ENCODE peak calls at places on chromosomes 12 and 14, in seven cellular contexts. V is gastrocnemius medialis; L is CD8-positive, alpha-beta memory T cell; I is prostate gland; P is HCT116; T is ovary; Z is hepatocyte. G is an unnamed sample.

GRCh38 chr14:91038439-91038838 is 22.0 kb downstream of the RPS6KA5 start:
- DNase-seq in P (no peak), T (no peak), I (no peak), L (no peak), Z (no peak), V (no peak), G (peak)

GRCh38 chr12:15276088-15276698 is 46.1 kb upstream of the PTPRO start:
- DNase-seq in V (no peak), T (no peak), L (no peak), Z (peak), I (peak), P (peak), G (no peak)

GRCh38 chr12:116735951-116736599 is 1.8 kb downstream of the SPRING1 start:
- DNase-seq in L (no peak), I (no peak), T (no peak), P (no peak), V (no peak), Z (peak), G (no peak)

GRCh38 chr14:105627701-105628100 is 101.3 kb downstream of the TMEM121 start:
- DNase-seq in I (no peak), Z (no peak), L (no peak), P (no peak), V (no peak), T (no peak), G (no peak)

GRCh38 chr12:76881152-76881551 is 2.3 kb upstream of the CSRP2 start:
- DNase-seq in V (no peak), I (no peak), T (no peak), Z (no peak), L (no peak), P (no peak), G (no peak)

GRCh38 chr12:53299101-53299453 is 418 bp upstream of the MYG1 start:
- DNase-seq in Z (peak), L (no peak), V (no peak), I (no peak), T (no peak), P (peak), G (peak)

GRCh38 chr14:89324501-89325298 is 92.3 kb downstream of the FOXN3 start:
- DNase-seq in P (no peak), I (no peak), L (peak), V (no peak), Z (no peak), T (no peak), G (no peak)

GRCh38 chr12:43069768-43070221 is 480.2 kb upstream of the PRICKLE1 start:
- DNase-seq in T (no peak), L (no peak), I (no peak), P (no peak), V (no peak), Z (no peak), G (no peak)

GRCh38 chr12:65668981-65669695 is 155.1 kb upstream of the HMGA2 start:
- DNase-seq in T (no peak), V (no peak), L (no peak), P (no peak), Z (no peak), I (no peak), G (no peak)

GRCh38 chr14:65195042-65195719 is 92.9 kb upstream of the MAX start:
- DNase-seq in V (no peak), I (no peak), T (no peak), L (no peak), Z (no peak), P (no peak), G (no peak)

GRCh38 chr12:124240493-124240892 is 54.4 kb upstream of the RFLNA start:
- DNase-seq in Z (no peak), T (no peak), I (no peak), L (no peak), P (peak), V (no peak), G (no peak)

GRCh38 chr14:59305231-59305630 is 116.8 kb downstream of the DAAM1 start:
- DNase-seq in Z (no peak), L (no peak), T (no peak), P (no peak), V (no peak), I (no peak), G (no peak)

GRCh38 chr12:10701226-10701681 is 21.9 kb downstream of the YBX3 start:
- DNase-seq in L (no peak), V (no peak), Z (no peak), P (no peak), I (no peak), T (no peak), G (no peak)

GRCh38 chr14:45426685-45427282 is 173.8 kb upstream of the MIS18BP1 start:
- DNase-seq in V (no peak), I (no peak), L (no peak), T (no peak), Z (peak), P (peak), G (peak)

GRCh38 chr12:132356686-132357622 is 27.6 kb upstream of the GALNT9 start:
- DNase-seq in V (no peak), L (no peak), P (peak), T (peak), I (peak), Z (peak), G (peak)

GRCh38 chr12:83954939-83955601 is 957.5 kb downstream of the SLC6A15 start:
- DNase-seq in Z (peak), P (peak), L (no peak), I (no peak), V (no peak), T (no peak), G (no peak)

GRCh38 chr14:52834440-52834842 is 43.0 kb upstream of the GNPNAT1 start:
- DNase-seq in P (no peak), T (no peak), Z (peak), L (no peak), I (no peak), V (no peak), G (peak)

GRCh38 chr14:99062772-99063418 is 209.1 kb downstream of the BCL11B start:
- DNase-seq in Z (no peak), V (no peak), I (no peak), T (no peak), P (no peak), L (no peak), G (no peak)

GRCh38 chr14:51236314-51236713 is 3.7 kb upstream of the TMX1 start:
- DNase-seq in Z (no peak), T (no peak), V (no peak), L (no peak), I (no peak), P (no peak), G (peak)

GRCh38 chr12:108065061-108065460 is 64.0 kb upstream of the WSCD2 start:
- DNase-seq in T (no peak), L (no peak), Z (no peak), I (no peak), P (no peak), V (no peak), G (no peak)

GRCh38 chr12:122097641-122098364 is 19.2 kb downstream of the MLXIP start:
- DNase-seq in L (no peak), P (no peak), I (peak), T (peak), V (no peak), Z (peak), G (no peak)

GRCh38 chr14:75570797-75571196 is 7.6 kb upstream of the FLVCR2 start:
- DNase-seq in T (no peak), L (no peak), Z (no peak), V (no peak), P (no peak), I (no peak), G (no peak)

GRCh38 chr12:74424778-74425177 is 112.9 kb upstream of the ATXN7L3B start:
- DNase-seq in Z (no peak), T (no peak), P (no peak), V (no peak), I (no peak), L (no peak), G (no peak)

GRCh38 chr12:51323966-51324895 is at the start of gene BIN2:
- DNase-seq in P (no peak), L (peak), I (no peak), V (no peak), Z (no peak), T (peak), G (no peak)
- H3K4me3 ChIP-seq in P (no peak), L (peak), I (peak), V (no peak), Z (no peak), T (no peak), G (no peak)

DNA sequence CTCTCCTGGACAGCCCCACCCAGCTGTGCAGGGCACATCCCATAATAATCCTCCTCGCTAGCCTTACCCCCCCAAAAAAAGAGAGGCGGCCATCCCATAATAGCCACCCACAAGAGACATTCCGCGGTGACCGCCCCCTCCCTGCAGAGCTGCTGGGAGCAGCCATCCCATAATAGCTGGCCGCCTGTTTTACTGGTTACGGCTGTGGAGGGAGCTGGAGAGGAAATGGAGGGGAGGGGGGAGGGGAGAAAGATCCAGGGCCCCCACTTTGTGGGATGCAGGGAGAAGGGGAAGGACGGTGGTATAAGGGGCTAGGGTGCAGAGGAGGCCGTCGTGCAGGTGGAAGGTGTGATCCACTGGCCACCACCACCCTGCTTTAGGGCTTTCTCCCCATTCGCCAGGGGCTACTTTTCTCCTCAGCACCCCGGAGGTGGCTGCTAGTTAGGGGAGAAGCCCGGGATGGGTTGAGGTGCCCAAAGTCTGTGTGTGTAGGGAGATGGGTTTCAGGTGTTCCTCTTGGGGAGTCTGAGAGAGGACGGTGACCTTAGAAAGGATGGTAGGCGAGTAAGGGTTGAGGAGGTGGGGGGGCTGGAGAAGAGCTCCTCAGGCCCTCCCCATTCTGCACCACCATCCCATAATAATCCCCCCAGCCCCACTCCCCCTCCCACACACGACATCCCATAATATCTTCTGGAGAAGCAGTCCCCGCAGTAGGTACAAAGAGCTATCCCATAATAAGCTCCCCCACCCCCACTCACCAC is 6.0 kb upstream of the CHD4 start:
- DNase-seq in T (peak), V (no peak), Z (peak), L (no peak), I (peak), P (peak), G (no peak)
- H3K4me3 ChIP-seq in T (peak), V (peak), Z (no peak), L (peak), I (no peak), P (peak), G (peak)

GRCh38 chr14:35533357-35534129 is 421 bp upstream of the INSM2 start:
- DNase-seq in P (no peak), V (no peak), T (peak), L (peak), I (peak), Z (peak), G (no peak)
- H3K4me3 ChIP-seq in P (peak), V (peak), T (peak), L (peak), I (peak), Z (peak), G (peak)

GRCh38 chr12:92668739-92669138 is 34.0 kb upstream of the PLEKHG7 start:
- DNase-seq in I (no peak), P (no peak), V (no peak), T (no peak), Z (no peak), L (no peak), G (no peak)

GRCh38 chr12:92676710-92677109 is 26.1 kb upstream of the PLEKHG7 start:
- DNase-seq in T (no peak), L (no peak), Z (no peak), P (no peak), V (no peak), I (no peak), G (no peak)

GRCh38 chr12:92673756-92674155 is 29.0 kb upstream of the PLEKHG7 start:
- DNase-seq in Z (no peak), T (no peak), V (no peak), I (no peak), L (no peak), P (no peak), G (no peak)

GRCh38 chr12:92675092-92675865 is 27.5 kb upstream of the PLEKHG7 start:
- DNase-seq in V (no peak), Z (no peak), P (no peak), L (no peak), T (no peak), I (no peak), G (no peak)

DNA sequence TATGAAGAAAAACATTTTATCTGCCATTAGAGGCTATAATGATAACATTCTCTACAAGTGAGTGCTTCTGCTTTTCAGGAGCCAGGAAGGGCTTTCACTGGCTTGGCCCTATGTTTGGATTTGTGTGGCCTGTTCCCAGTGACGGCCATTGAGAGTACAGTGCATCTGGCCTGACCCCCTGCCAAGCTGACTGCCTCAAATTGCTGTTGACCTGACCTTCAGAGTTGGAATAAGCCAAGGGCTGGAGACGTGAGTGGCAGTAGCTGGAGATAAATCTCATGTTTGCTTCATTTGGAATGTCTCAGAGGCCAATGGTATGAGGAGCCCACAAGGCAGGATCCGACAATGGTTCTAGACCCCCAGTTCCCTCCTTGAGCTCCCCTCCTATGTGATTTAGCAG is 28.3 kb upstream of the PLEKHG7 start:
- DNase-seq in V (no peak), P (no peak), Z (no peak), I (no peak), T (no peak), L (no peak), G (no peak)
- H3K4me3 ChIP-seq in V (no peak), P (no peak), Z (no peak), I (no peak), T (no peak), L (no peak), G (no peak)

DNA sequence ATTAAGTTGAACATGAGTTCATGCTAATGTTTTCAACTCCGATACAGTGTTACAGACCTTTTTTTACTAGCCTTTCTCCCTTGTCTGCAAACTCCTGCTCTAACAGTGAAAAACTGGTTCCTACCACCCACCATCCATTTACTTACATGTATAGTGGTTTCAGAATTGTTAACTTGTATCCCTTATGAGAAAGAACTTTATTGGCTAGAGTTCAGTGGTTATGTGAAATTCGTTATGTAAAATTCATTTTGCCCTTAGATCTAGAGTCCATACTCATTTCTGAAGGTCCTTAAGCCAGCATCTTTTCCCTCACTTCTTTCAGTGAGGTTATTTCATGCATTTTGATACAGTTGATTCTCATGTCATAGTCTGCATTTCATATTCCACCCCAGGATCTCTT is 51.0 kb downstream of the PRKCH start:
- DNase-seq in Z (no peak), P (no peak), T (no peak), I (no peak), L (no peak), V (no peak), G (no peak)
- H3K4me3 ChIP-seq in Z (no peak), P (no peak), T (no peak), I (no peak), L (peak), V (no peak), G (no peak)

DNA sequence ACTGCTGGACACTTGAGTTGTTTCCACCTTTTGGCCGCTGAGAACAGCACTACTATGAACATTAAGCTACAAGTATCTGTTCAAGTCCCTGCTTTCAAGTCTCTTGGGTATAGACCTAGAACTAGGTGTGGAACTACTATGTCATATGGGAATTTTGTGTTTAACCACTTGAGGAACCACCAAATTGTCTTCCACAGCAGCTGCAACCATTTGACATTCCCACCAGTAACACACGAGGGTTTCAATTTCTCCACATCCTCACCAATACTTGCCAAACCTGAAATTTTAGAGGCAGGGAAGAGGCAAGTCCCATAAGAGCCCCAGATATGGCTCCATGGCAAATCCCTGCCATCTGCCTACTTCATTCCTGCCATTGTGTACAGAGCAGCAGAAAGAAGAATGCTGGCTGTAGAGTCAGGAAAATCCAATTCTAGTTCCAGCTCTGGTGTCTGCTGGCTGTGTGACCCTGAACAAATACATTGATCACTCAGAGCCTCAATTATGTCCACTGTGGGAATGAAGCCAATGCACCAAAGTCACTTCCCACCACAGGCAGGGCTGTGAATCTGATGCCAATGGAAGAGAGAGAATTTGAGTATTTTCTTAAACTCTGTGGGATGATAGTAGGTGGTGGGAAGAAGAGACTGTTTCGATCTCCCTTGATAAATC is 17.8 kb downstream of the PITPNM2 start:
- DNase-seq in I (no peak), V (no peak), L (no peak), P (no peak), T (no peak), Z (no peak), G (no peak)
- H3K4me3 ChIP-seq in I (no peak), V (no peak), L (no peak), P (no peak), T (no peak), Z (no peak), G (no peak)